ENCODE peak calls at places on chromosomes 12 and 14, in eight cellular contexts. One of them, this sample, is unnamed.

GRCh38 chr12:65878540-65878939 is 54.3 kb downstream of the HMGA2 start:
- DNase-seq in neural crest cell: no peak
- DNase-seq in AG20443: peak
- DNase-seq in dorsolateral prefrontal cortex: no peak
- DNase-seq in PC-9: peak
- DNase-seq in stomach: no peak
- DNase-seq in NCI-H748 treated with DMSO at 0.1 percent for 48 hours: no peak
- DNase-seq in fibroblast of villous mesenchyme: no peak
- DNase-seq in this sample: peak

GRCh38 chr14:38297681-38298080 is 41.8 kb upstream of the CLEC14A start:
- DNase-seq in fibroblast of villous mesenchyme: peak
- DNase-seq in NCI-H748 treated with DMSO at 0.1 percent for 48 hours: no peak
- DNase-seq in stomach: no peak
- DNase-seq in AG20443: no peak
- DNase-seq in neural crest cell: no peak
- DNase-seq in PC-9: no peak
- DNase-seq in dorsolateral prefrontal cortex: no peak
- DNase-seq in this sample: peak

GRCh38 chr12:93361159-93361919 is 16.4 kb upstream of the NUDT4 start:
- DNase-seq in stomach: no peak
- DNase-seq in AG20443: peak
- DNase-seq in fibroblast of villous mesenchyme: peak
- DNase-seq in neural crest cell: no peak
- DNase-seq in NCI-H748 treated with DMSO at 0.1 percent for 48 hours: no peak
- DNase-seq in PC-9: no peak
- DNase-seq in dorsolateral prefrontal cortex: peak
- DNase-seq in this sample: no peak

GRCh38 chr12:52049286-52049685 is 2.0 kb upstream of the NR4A1 start:
- DNase-seq in stomach: no peak
- DNase-seq in neural crest cell: no peak
- DNase-seq in fibroblast of villous mesenchyme: no peak
- DNase-seq in AG20443: no peak
- DNase-seq in NCI-H748 treated with DMSO at 0.1 percent for 48 hours: no peak
- DNase-seq in PC-9: no peak
- DNase-seq in dorsolateral prefrontal cortex: no peak
- DNase-seq in this sample: no peak

GRCh38 chr14:91250912-91251311 is 6.4 kb upstream of the GPR68 start:
- DNase-seq in PC-9: no peak
- DNase-seq in NCI-H748 treated with DMSO at 0.1 percent for 48 hours: no peak
- DNase-seq in stomach: no peak
- DNase-seq in neural crest cell: no peak
- DNase-seq in dorsolateral prefrontal cortex: no peak
- DNase-seq in fibroblast of villous mesenchyme: no peak
- DNase-seq in AG20443: no peak
- DNase-seq in this sample: no peak

GRCh38 chr14:88023658-88024187 is 18.8 kb downstream of the GPR65 start:
- DNase-seq in NCI-H748 treated with DMSO at 0.1 percent for 48 hours: no peak
- DNase-seq in PC-9: no peak
- DNase-seq in dorsolateral prefrontal cortex: no peak
- DNase-seq in AG20443: no peak
- DNase-seq in stomach: no peak
- DNase-seq in neural crest cell: no peak
- DNase-seq in fibroblast of villous mesenchyme: no peak
- DNase-seq in this sample: no peak

GRCh38 chr12:89880695-89881350 is 172.2 kb upstream of the ATP2B1 start:
- DNase-seq in AG20443: no peak
- DNase-seq in stomach: no peak
- DNase-seq in dorsolateral prefrontal cortex: no peak
- DNase-seq in PC-9: no peak
- DNase-seq in fibroblast of villous mesenchyme: no peak
- DNase-seq in NCI-H748 treated with DMSO at 0.1 percent for 48 hours: no peak
- DNase-seq in neural crest cell: no peak
- DNase-seq in this sample: no peak

GRCh38 chr12:121765573-121765972 is 27.9 kb downstream of the RHOF start:
- DNase-seq in NCI-H748 treated with DMSO at 0.1 percent for 48 hours: no peak
- DNase-seq in neural crest cell: no peak
- DNase-seq in dorsolateral prefrontal cortex: no peak
- DNase-seq in stomach: no peak
- DNase-seq in AG20443: peak
- DNase-seq in PC-9: no peak
- DNase-seq in fibroblast of villous mesenchyme: peak
- DNase-seq in this sample: peak

GRCh38 chr12:113064395-113065125 is 8.0 kb downstream of the DTX1 start:
- DNase-seq in stomach: no peak
- DNase-seq in neural crest cell: no peak
- DNase-seq in AG20443: no peak
- DNase-seq in PC-9: no peak
- DNase-seq in dorsolateral prefrontal cortex: no peak
- DNase-seq in fibroblast of villous mesenchyme: no peak
- DNase-seq in NCI-H748 treated with DMSO at 0.1 percent for 48 hours: no peak
- DNase-seq in this sample: no peak

GRCh38 chr12:80472912-80473500 is 29.0 kb downstream of the PTPRQ start:
- DNase-seq in neural crest cell: no peak
- DNase-seq in stomach: no peak
- DNase-seq in NCI-H748 treated with DMSO at 0.1 percent for 48 hours: peak
- DNase-seq in AG20443: peak
- DNase-seq in fibroblast of villous mesenchyme: peak
- DNase-seq in PC-9: peak
- DNase-seq in dorsolateral prefrontal cortex: no peak
- DNase-seq in this sample: peak

This sample was measured in amniotic epithelial cell.